ENCODE peak calls at places on chromosome 2, in four cellular contexts. B, E, K and H are unnamed samples.

GRCh38 chr2:228417966-228418365 is 236.5 kb upstream of the SPHKAP start:
- DNase-seq in K (no peak), B (no peak), E (no peak), H (no peak)

GRCh38 chr2:180676520-180676919 is 303.9 kb upstream of the UBE2E3 start:
- DNase-seq in E (no peak), K (no peak), B (no peak), H (no peak)

GRCh38 chr2:8609357-8609804 is 72.5 kb upstream of the ID2 start:
- DNase-seq in K (no peak), E (no peak), B (no peak), H (no peak)

GRCh38 chr2:14634885-14635871 is 2.7 kb downstream of the LRATD1 start:
- DNase-seq in E (peak), B (peak), K (no peak), H (peak)

GRCh38 chr2:55123851-55124269 is 73.6 kb upstream of the RTN4 start:
- DNase-seq in B (no peak), E (no peak), K (no peak), H (no peak)

GRCh38 chr2:61255580-61256437 is 93.8 kb downstream of the C2orf74 start:
- DNase-seq in B (no peak), E (no peak), K (no peak), H (no peak)

GRCh38 chr2:25294573-25295462 is 46.9 kb downstream of the DNMT3A start:
- DNase-seq in E (peak), K (no peak), B (peak), H (peak)

GRCh38 chr2:191638079-191638801 is 39.7 kb upstream of the NABP1 start:
- DNase-seq in K (peak), E (no peak), B (no peak), H (no peak)

GRCh38 chr2:158094487-158095092 is 7.1 kb upstream of the UPP2 start:
- DNase-seq in E (peak), B (no peak), K (no peak), H (no peak)

GRCh38 chr2:199956062-199956380 is 639 bp downstream of the MAIP1 start:
- DNase-seq in K (no peak), E (no peak), B (no peak), H (no peak)

GRCh38 chr2:132873738-132874137 is 203.7 kb upstream of the LYPD1 start:
- DNase-seq in K (no peak), E (no peak), B (no peak), H (no peak)

GRCh38 chr2:242020196-242021004 is 150.9 kb downstream of the RTP5 start:
- DNase-seq in K (no peak), E (peak), B (peak), H (no peak)

GRCh38 chr2:25844089-25844488 is 34.2 kb downstream of the ASXL2 start:
- DNase-seq in K (no peak), B (no peak), E (no peak), H (no peak)

GRCh38 chr2:96185516-96185915 is 23.1 kb downstream of the STARD7 start:
- DNase-seq in B (no peak), E (no peak), K (no peak), H (no peak)

GRCh38 chr2:80326214-80326613 is 21.7 kb upstream of the LRRTM1 start:
- DNase-seq in E (no peak), B (no peak), K (peak), H (no peak)

GRCh38 chr2:30942430-30942829 is 135.2 kb upstream of the CAPN13 start:
- DNase-seq in K (no peak), B (no peak), E (no peak), H (no peak)